ENCODE peak calls at places on chromosomes 5 and 9, in nine cellular contexts. U, Q, C, Y, X, L, E, G and N are unnamed samples. For H3K27me3, the result is how much of the 10 kb centered on the place peaks cover.

GRCh38 chr9:123657921-123658320 is 272.0 kb downstream of the DENND1A start:
- DNase-seq in E (no peak), L (no peak), U (no peak), X (no peak), C (no peak), Y (no peak), Q (no peak), G (no peak), N (no peak)

GRCh38 chr9:101270325-101270701 is 114.5 kb downstream of the BAAT start:
- DNase-seq in Q (no peak), U (no peak), C (peak), E (no peak), L (no peak), X (peak), Y (no peak), G (no peak), N (no peak)

GRCh38 chr5:168273056-168273980 is 18.1 kb upstream of the WWC1 start:
- DNase-seq in Q (no peak), X (no peak), U (no peak), Y (no peak), L (no peak), E (no peak), C (no peak), G (no peak), N (no peak)

GRCh38 chr9:135516132-135516860 is 4.9 kb upstream of the LCN1 start:
- DNase-seq in U (no peak), Q (no peak), X (no peak), C (no peak), L (no peak), Y (no peak), E (no peak), G (no peak), N (no peak)

GRCh38 chr9:29211681-29212589 is 1638.7 kb upstream of the C9orf72 start:
- DNase-seq in U (peak), E (no peak), Q (peak), Y (no peak), L (no peak), C (peak), G (no peak), X (peak), N (peak)

GRCh38 chr9:20884985-20885593 is 146.4 kb downstream of the HACD4 start:
- DNase-seq in U (peak), X (peak), E (no peak), Y (peak), C (peak), Q (no peak), G (peak), L (peak), N (peak)

GRCh38 chr5:124932791-124933600 is 186.6 kb upstream of the ZNF608 start:
- DNase-seq in U (no peak), X (no peak), G (no peak), Q (no peak), C (peak), E (no peak), L (no peak), Y (no peak), N (no peak)

GRCh38 chr9:110095776-110096175 is 112.2 kb downstream of the C9orf152 start:
- DNase-seq in Y (no peak), G (no peak), L (no peak), X (no peak), E (peak), U (no peak), C (peak), Q (no peak), N (no peak)

GRCh38 chr9:14645648-14646047 is 47.6 kb downstream of the ZDHHC21 start:
- DNase-seq in E (no peak), G (no peak), L (no peak), X (no peak), U (no peak), C (peak), Q (no peak), Y (no peak), N (no peak)

GRCh38 chr9:385818-386398 is 171.2 kb downstream of the DOCK8 start:
- DNase-seq in U (peak), X (peak), L (no peak), G (no peak), E (no peak), C (peak), Y (no peak), Q (peak), N (no peak)

GRCh38 chr5:178331491-178331981 is 98.9 kb upstream of the PHYKPL start:
- DNase-seq in L (no peak), G (no peak), U (peak), Q (no peak), Y (no peak), X (no peak), C (peak), E (no peak), N (no peak)

GRCh38 chr5:179880066-179880650 is 21.5 kb upstream of the MRNIP start:
- DNase-seq in L (no peak), G (no peak), C (no peak), Q (no peak), U (no peak), E (no peak), X (no peak), Y (peak), N (no peak)

GRCh38 chr5:93602261-93603149 is 19.5 kb downstream of the NR2F1 start:
- DNase-seq in E (no peak), L (no peak), Y (no peak), X (peak), Q (no peak), G (no peak), U (no peak), C (no peak), N (no peak)

GRCh38 chr5:101561018-101561417 is 657.9 kb upstream of the ST8SIA4 start:
- DNase-seq in X (peak), G (no peak), E (no peak), U (no peak), L (no peak), Q (no peak), Y (no peak), C (no peak), N (no peak)

GRCh38 chr5:59592101-59592500 is 301.4 kb downstream of the PDE4D start:
- DNase-seq in U (no peak), G (no peak), X (no peak), C (peak), Y (no peak), E (no peak), L (no peak), Q (no peak), N (no peak)

GRCh38 chr9:86764230-86765039 is 182.9 kb downstream of the GAS1 start:
- DNase-seq in C (peak), E (peak), U (no peak), L (no peak), G (no peak), Q (no peak), X (no peak), Y (no peak), N (no peak)

GRCh38 chr5:76475358-76475757 is 72.3 kb downstream of the IQGAP2 start:
- DNase-seq in G (no peak), E (no peak), X (peak), L (no peak), C (no peak), Q (no peak), Y (no peak), U (no peak), N (no peak)

GRCh38 chr5:135234242-135235000 is 164.6 kb downstream of the MACROH2A1 start:
- DNase-seq in L (no peak), G (no peak), E (no peak), Y (no peak), C (no peak), X (no peak), Q (no peak), U (peak), N (no peak)

GRCh38 chr9:33651125-33651524 is 127.1 kb downstream of the ANKRD18B start:
- DNase-seq in X (peak), C (no peak), G (no peak), E (no peak), L (no peak), Y (no peak), U (no peak), Q (no peak), N (no peak)

GRCh38 chr9:38346811-38347735 is 45.4 kb upstream of the ALDH1B1 start:
- DNase-seq in G (no peak), Y (no peak), E (no peak), C (no peak), L (no peak), Q (no peak), X (peak), U (no peak), N (no peak)

GRCh38 chr9:113754739-113755138 is 121.4 kb upstream of the ZNF618 start:
- DNase-seq in G (no peak), Y (no peak), U (no peak), X (no peak), Q (no peak), L (no peak), E (no peak), C (no peak), N (no peak)

GRCh38 chr5:39273314-39273954 is 54.1 kb upstream of the FYB1 start:
- DNase-seq in Q (no peak), C (no peak), E (no peak), Y (no peak), G (no peak), U (no peak), X (no peak), L (no peak), N (no peak)

GRCh38 chr9:4313144-4313543 is 13.3 kb upstream of the GLIS3 start:
- DNase-seq in C (no peak), Q (no peak), G (no peak), Y (no peak), U (no peak), L (no peak), E (no peak), X (no peak), N (no peak)

GRCh38 chr9:693460-694390 is 147.8 kb upstream of the DMRT1 start:
- DNase-seq in L (no peak), Y (no peak), X (peak), G (no peak), U (peak), E (no peak), Q (no peak), C (peak), N (no peak)

GRCh38 chr5:10400834-10401233 is 40.8 kb upstream of the ROPN1L start:
- DNase-seq in Q (no peak), X (no peak), E (peak), C (peak), Y (no peak), L (no peak), U (no peak), G (no peak), N (no peak)

GRCh38 chr5:7745882-7746735 is 104.8 kb downstream of the CFAP90 start:
- DNase-seq in G (no peak), Y (peak), E (no peak), Q (peak), L (no peak), C (peak), X (peak), U (peak), N (peak)

GRCh38 chr5:76849767-76850291 is at the start of gene S100Z:
- DNase-seq in X (no peak), C (no peak), L (no peak), Q (no peak), U (no peak), Y (no peak), E (no peak), G (no peak), N (peak)

GRCh38 chr9:120868339-120868675 is 8.7 kb downstream of the PHF19 start:
- DNase-seq in U (no peak), C (peak), L (no peak), E (peak), G (no peak), X (no peak), Q (no peak), Y (no peak), N (no peak)
- H3K4me3 ChIP-seq in U (peak), C (peak), L (peak), E (peak), G (peak), X (peak), Q (no peak), Y (peak), N (peak)

GRCh38 chr5:1545126-1545797 is 21.5 kb upstream of the LPCAT1 start:
- DNase-seq in X (no peak), C (no peak), Y (no peak), U (no peak), E (no peak), G (no peak), Q (no peak), L (no peak), N (no peak)
- H3K27me3 ChIP-seq in X (under half), C (under half), Y (under half), U (under half), E (under half), G (under half), Q (under half), L (under half), N (under half)

GRCh38 chr5:31401691-31402090 is 130.2 kb downstream of the DROSHA start:
- DNase-seq in X (no peak), U (no peak), C (no peak), G (no peak), Y (no peak), L (no peak), Q (no peak), E (no peak), N (no peak)

GRCh38 chr5:31393126-31393525 is 138.8 kb downstream of the DROSHA start:
- DNase-seq in U (no peak), G (no peak), L (no peak), Y (no peak), X (no peak), E (no peak), C (no peak), Q (no peak), N (no peak)

GRCh38 chr5:31392061-31392460 is 139.8 kb downstream of the DROSHA start:
- DNase-seq in Q (no peak), Y (no peak), U (no peak), X (no peak), C (no peak), E (no peak), L (no peak), G (no peak), N (no peak)

GRCh38 chr5:31396611-31397295 is 135.1 kb downstream of the DROSHA start:
- DNase-seq in U (no peak), C (no peak), L (no peak), X (no peak), G (no peak), Q (no peak), E (peak), Y (no peak), N (no peak)

GRCh38 chr5:31397926-31398557 is 133.9 kb downstream of the DROSHA start:
- DNase-seq in E (no peak), U (no peak), Q (no peak), Y (no peak), L (no peak), X (no peak), G (no peak), C (no peak), N (no peak)
- H3K4me3 ChIP-seq in E (no peak), U (no peak), Q (no peak), Y (no peak), L (no peak), X (no peak), G (no peak), C (no peak), N (no peak)

GRCh38 chr9:132128191-132128590 is 33.7 kb upstream of the NTNG2 start:
- DNase-seq in Q (no peak), L (no peak), U (no peak), X (no peak), Y (no peak), E (no peak), C (no peak), G (no peak), N (no peak)

GRCh38 chr9:132125361-132125760 is 36.5 kb upstream of the NTNG2 start:
- DNase-seq in G (no peak), X (peak), U (no peak), Y (no peak), L (no peak), E (no peak), C (no peak), Q (no peak), N (no peak)

GRCh38 chr9:132124800-132125199 is 37.1 kb upstream of the NTNG2 start:
- DNase-seq in L (no peak), U (no peak), E (no peak), C (no peak), Y (no peak), G (no peak), Q (no peak), X (no peak), N (no peak)

GRCh38 chr9:132125944-132126720 is 35.7 kb upstream of the NTNG2 start:
- DNase-seq in L (no peak), Y (no peak), G (no peak), Q (no peak), E (no peak), X (no peak), C (no peak), U (no peak), N (no peak)

GRCh38 chr9:132126837-132127236 is 35.0 kb upstream of the NTNG2 start:
- DNase-seq in L (no peak), Q (no peak), C (no peak), E (no peak), Y (no peak), X (no peak), G (no peak), U (no peak), N (no peak)
- H3K27me3 ChIP-seq in L (under half), Q (under half), C (half or more), E (under half), Y (half or more), X (under half), G (under half), U (under half), N (under half)

GRCh38 chr5:132465095-132465707 is 25.4 kb downstream of the IRF1 start:
- DNase-seq in U (no peak), L (no peak), E (no peak), Y (no peak), G (no peak), C (peak), X (no peak), Q (no peak), N (no peak)

GRCh38 chr5:132468665-132469379 is 21.8 kb downstream of the IRF1 start:
- DNase-seq in X (no peak), Y (peak), Q (no peak), E (no peak), C (no peak), L (no peak), G (no peak), U (no peak), N (no peak)

GRCh38 chr5:132464155-132464939 is 26.2 kb downstream of the IRF1 start:
- DNase-seq in U (no peak), G (no peak), Y (no peak), E (no peak), C (peak), X (peak), Q (no peak), L (no peak), N (peak)

GRCh38 chr5:132467292-132467984 is 23.1 kb downstream of the IRF1 start:
- DNase-seq in U (no peak), E (no peak), Q (no peak), C (no peak), L (no peak), G (no peak), X (no peak), Y (peak), N (no peak)

GRCh38 chr5:132466453-132467291 is 23.9 kb downstream of the IRF1 start:
- DNase-seq in X (no peak), L (peak), U (peak), G (peak), E (peak), Y (peak), Q (no peak), C (no peak), N (peak)
- H3K4me3 ChIP-seq in X (no peak), L (peak), U (no peak), G (peak), E (no peak), Y (peak), Q (no peak), C (no peak), N (peak)